ENCODE peak calls at places on chromosome 15, in four cellular contexts. Q, G, V and A are unnamed samples.
A peak's percentile ranks its signal among the peaks of the same experiment; 100 is the strongest.

GRCh38 chr15:31039961-31040360 is 48.5 kb upstream of the MTMR10 start:
- DNase-seq in Q (no peak), G (no peak), V (no peak), A (no peak)

GRCh38 chr15:59680346-59680745 is 8.8 kb downstream of the BNIP2 start:
- DNase-seq in Q (no peak), G (no peak), V (no peak), A (no peak)

GRCh38 chr15:76998661-76999285 is 3.8 kb downstream of the PSTPIP1 start:
- DNase-seq in Q (no peak), G (no peak), V (no peak), A (no peak)

GRCh38 chr15:48112242-48112641 is 8.5 kb upstream of the SLC24A5 start:
- DNase-seq in Q (no peak), G (no peak), V (peak; percentile 33), A (no peak)

GRCh38 chr15:78087944-78088772 is 4.2 kb upstream of the SH2D7 start:
- DNase-seq in Q (no peak), G (peak; percentile 44), V (no peak), A (no peak)

GRCh38 chr15:66097151-66098018 is 156.2 kb downstream of the MEGF11 start:
- DNase-seq in Q (no peak), G (no peak), V (no peak), A (peak; percentile 93)

GRCh38 chr15:88390502-88390901 is 76.7 kb downstream of the MRPL46 start:
- DNase-seq in Q (no peak), G (no peak), V (no peak), A (no peak)

GRCh38 chr15:56251315-56252091 is 7.8 kb upstream of the RFX7 start:
- DNase-seq in Q (no peak), G (no peak), V (no peak), A (no peak)

GRCh38 chr15:66921319-66921718 is 144.1 kb upstream of the SMAD3 start:
- DNase-seq in Q (no peak), G (no peak), V (no peak), A (no peak)

GRCh38 chr15:42385206-42385979 is 26.1 kb downstream of the CAPN3 start:
- DNase-seq in Q (peak; percentile 51), G (no peak), V (peak; percentile 12), A (peak; percentile 30)

GRCh38 chr15:68644088-68644904 is 65.5 kb downstream of the CORO2B start:
- DNase-seq in Q (no peak), G (no peak), V (no peak), A (no peak)

GRCh38 chr15:43484455-43484854 is 8.5 kb downstream of the TP53BP1 start:
- DNase-seq in Q (no peak), G (no peak), V (no peak), A (no peak)

GRCh38 chr15:88450125-88450798 is 16.9 kb downstream of the MRPL46 start:
- DNase-seq in Q (peak; percentile 90), G (peak; percentile 35), V (no peak), A (no peak)

GRCh38 chr15:74569731-74570070 is 28.7 kb downstream of the ARID3B start:
- DNase-seq in Q (no peak), G (no peak), V (no peak), A (no peak)

GRCh38 chr15:35519536-35520149 is 26.3 kb downstream of the DPH6 start:
- DNase-seq in Q (no peak), G (no peak), V (peak; percentile 5), A (peak; percentile 15)

GRCh38 chr15:77402740-77403379 is 17.0 kb downstream of the PEAK1 start:
- DNase-seq in Q (no peak), G (no peak), V (no peak), A (no peak)

GRCh38 chr15:100254694-100255093 is 87.1 kb downstream of the ADAMTS17 start:
- DNase-seq in Q (no peak), G (no peak), V (no peak), A (no peak)

GRCh38 chr15:48871536-48871935 is 6.4 kb upstream of the EID1 start:
- DNase-seq in Q (no peak), G (no peak), V (no peak), A (no peak)

GRCh38 chr15:25416693-25417092 is 22.1 kb downstream of the UBE3A start:
- DNase-seq in Q (no peak), G (no peak), V (no peak), A (no peak)

GRCh38 chr15:64246364-64247189 is 83.8 kb upstream of the PPIB start:
- DNase-seq in Q (peak; percentile 71), G (peak; percentile 11), V (peak; percentile 58), A (peak; percentile 51)

GRCh38 chr15:65323071-65323511 is 18.6 kb downstream of the RNU5B-1 start:
- DNase-seq in Q (no peak), G (no peak), V (no peak), A (peak; percentile 85)

GRCh38 chr15:93179072-93179471 is 90.1 kb upstream of the RGMA start:
- DNase-seq in Q (no peak), G (peak; percentile 2), V (no peak), A (no peak)

GRCh38 chr15:74773731-74774252 is 8.1 kb upstream of the CSK start:
- DNase-seq in Q (no peak), G (no peak), V (no peak), A (no peak)

GRCh38 chr15:42048821-42049200 is 28.0 kb upstream of the PLA2G4E start:
- DNase-seq in Q (no peak), G (no peak), V (no peak), A (no peak)

GRCh38 chr15:82040862-82041261 is 5.0 kb downstream of the MEX3B start:
- DNase-seq in Q (no peak), G (no peak), V (peak; percentile 83), A (peak; percentile 91)

GRCh38 chr15:75966073-75966472 is 46.2 kb downstream of the NRG4 start:
- DNase-seq in Q (no peak), G (no peak), V (no peak), A (no peak)

GRCh38 chr15:67850995-67851535 is 11.2 kb upstream of the RNU6-1 start:
- DNase-seq in Q (no peak), G (no peak), V (no peak), A (no peak)

GRCh38 chr15:70064441-70064840 is 33.3 kb downstream of the TLE3 start:
- DNase-seq in Q (no peak), G (no peak), V (no peak), A (no peak)

GRCh38 chr15:64029111-64029510 is 17.2 kb downstream of the DAPK2 start:
- DNase-seq in Q (no peak), G (no peak), V (no peak), A (no peak)

GRCh38 chr15:85379403-85380131 is 836 bp upstream of the AKAP13 start:
- DNase-seq in Q (peak; percentile 44), G (peak; percentile 27), V (no peak), A (peak; percentile 7)

GRCh38 chr15:65309882-65310418 is 5.5 kb downstream of the RNU5B-1 start:
- DNase-seq in Q (no peak), G (no peak), V (no peak), A (no peak)

GRCh38 chr15:65083262-65083701 is 6.7 kb downstream of the KBTBD13 start:
- DNase-seq in Q (no peak), G (no peak), V (no peak), A (no peak)

GRCh38 chr15:69757186-69757585 is 304.6 kb downstream of the RPLP1 start:
- DNase-seq in Q (peak; percentile 85), G (peak; percentile 38), V (no peak), A (no peak)

GRCh38 chr15:94395626-94396025 is 164.3 kb downstream of the MCTP2 start:
- DNase-seq in Q (no peak), G (no peak), V (no peak), A (no peak)

GRCh38 chr15:96347181-96348111 is 16.9 kb downstream of the NR2F2 start:
- DNase-seq in Q (no peak), G (no peak), V (no peak), A (no peak)

GRCh38 chr15:68721886-68722285 is 98.8 kb downstream of the ANP32A start:
- DNase-seq in Q (no peak), G (no peak), V (no peak), A (no peak)

GRCh38 chr15:55343168-55343567 is 24.1 kb downstream of the PIGB start:
- DNase-seq in Q (no peak), G (no peak), V (no peak), A (no peak)

GRCh38 chr15:66153549-66154415 is 99.8 kb downstream of the MEGF11 start:
- DNase-seq in Q (no peak), G (peak; percentile 60), V (peak; percentile 93), A (peak; percentile 93)

GRCh38 chr15:47588968-47589367 is 128.3 kb upstream of the SEMA6D start:
- DNase-seq in Q (no peak), G (no peak), V (no peak), A (no peak)